ENCODE peak calls at places on chromosome 14, in six cellular contexts. D, K, H, B, L and X are unnamed samples.
A peak's percentile ranks its signal among the peaks of the same experiment; 100 is the strongest.

GRCh38 chr14:73567951-73568885 is 795 bp upstream of the ACOT2 start:
- DNase-seq in D (no peak), K (no peak), H (peak; percentile 62), B (no peak), L (no peak), X (no peak)

GRCh38 chr14:63923422-63923752 is 70.6 kb downstream of the SYNE2 start:
- DNase-seq in D (no peak), K (no peak), H (no peak), B (no peak), L (no peak), X (no peak)

GRCh38 chr14:45891417-45892080 is 638.5 kb upstream of the MIS18BP1 start:
- DNase-seq in D (no peak), K (no peak), H (peak; percentile 87), B (no peak), L (peak; percentile 36), X (peak; percentile 41)

GRCh38 chr14:76264384-76264783 is 111.6 kb upstream of the ESRRB start:
- DNase-seq in D (no peak), K (no peak), H (no peak), B (no peak), L (no peak), X (no peak)

GRCh38 chr14:61561144-61561543 is 134.2 kb upstream of the HIF1A start:
- DNase-seq in D (peak; percentile 67), K (no peak), H (peak; percentile 93), B (no peak), L (no peak), X (no peak)

GRCh38 chr14:77018785-77019184 is 9.7 kb downstream of the IRF2BPL start:
- DNase-seq in D (no peak), K (no peak), H (no peak), B (no peak), L (no peak), X (no peak)

GRCh38 chr14:61628192-61628591 is 67.1 kb upstream of the HIF1A start:
- DNase-seq in D (no peak), K (no peak), H (no peak), B (no peak), L (no peak), X (no peak)

GRCh38 chr14:105049753-105050550 is 15.3 kb downstream of the GPR132 start:
- DNase-seq in D (no peak), K (no peak), H (no peak), B (no peak), L (no peak), X (no peak)

GRCh38 chr14:88535149-88535548 is 19.7 kb downstream of the PTPN21 start:
- DNase-seq in D (no peak), K (no peak), H (no peak), B (no peak), L (no peak), X (no peak)

GRCh38 chr14:96097752-96098151 is 58.6 kb downstream of the C14orf132 start:
- DNase-seq in D (no peak), K (no peak), H (no peak), B (no peak), L (no peak), X (no peak)

GRCh38 chr14:20494935-20495766 is 10.2 kb upstream of the RNASE10 start:
- DNase-seq in D (no peak), K (no peak), H (peak; percentile 93), B (no peak), L (no peak), X (no peak)
- H3K27ac ChIP-seq in D (no peak overlapping the region), K (no peak overlapping the region), H (peak overlapping the region; percentile 78), B (no peak overlapping the region), L (no peak overlapping the region), X (no peak overlapping the region)

GRCh38 chr14:89550761-89551283 is 133.8 kb upstream of the FOXN3 start:
- DNase-seq in D (no peak), K (no peak), H (no peak), B (no peak), L (no peak), X (peak; percentile 46)

GRCh38 chr14:89551955-89552354 is 134.9 kb upstream of the FOXN3 start:
- DNase-seq in D (no peak), K (no peak), H (no peak), B (no peak), L (no peak), X (no peak)

GRCh38 chr14:89551432-89551831 is 134.4 kb upstream of the FOXN3 start:
- DNase-seq in D (no peak), K (no peak), H (no peak), B (no peak), L (no peak), X (peak; percentile 26)

GRCh38 chr14:89544636-89545301 is 127.7 kb upstream of the FOXN3 start:
- DNase-seq in D (peak; percentile 43), K (no peak), H (no peak), B (no peak), L (no peak), X (no peak)

GRCh38 chr14:89549381-89550102 is 132.5 kb upstream of the FOXN3 start:
- DNase-seq in D (no peak), K (no peak), H (no peak), B (no peak), L (no peak), X (no peak)
- H3K27ac ChIP-seq in D (no peak overlapping the region), K (no peak overlapping the region), H (no peak overlapping the region), B (no peak overlapping the region), L (no peak overlapping the region), X (no peak overlapping the region)

GRCh38 chr14:52313903-52314481 is at the start of gene PTGER2:
- DNase-seq in D (peak; percentile 88), K (peak; percentile 89), H (peak; percentile 91), B (peak; percentile 93), L (peak; percentile 93), X (peak; percentile 94)
- H3K27ac ChIP-seq in D (peak within 1 kb of the TSS; percentile 6), K (no peak within 1 kb of the TSS), H (no peak within 1 kb of the TSS), B (no peak within 1 kb of the TSS), L (peak within 1 kb of the TSS; percentile 89), X (peak within 1 kb of the TSS; percentile 84)

GRCh38 chr14:32428875-32429274 is 99.8 kb downstream of the AKAP6 start:
- DNase-seq in D (no peak), K (no peak), H (no peak), B (no peak), L (no peak), X (no peak)
- H3K27ac ChIP-seq in D (no peak overlapping the region), K (no peak overlapping the region), H (no peak overlapping the region), B (no peak overlapping the region), L (peak overlapping the region; percentile 26), X (no peak overlapping the region)

GRCh38 chr14:75200451-75200850 is 24.0 kb upstream of the TMED10 start:
- DNase-seq in D (no peak), K (no peak), H (peak; percentile 95), B (no peak), L (peak; percentile 87), X (no peak)
- H3K27ac ChIP-seq in D (no peak overlapping the region), K (no peak overlapping the region), H (peak overlapping the region; percentile 59), B (no peak overlapping the region), L (peak overlapping the region; percentile 83), X (no peak overlapping the region)

GRCh38 chr14:75053396-75054289 is 2.4 kb upstream of the MLH3 start:
- DNase-seq in D (no peak), K (no peak), H (no peak), B (no peak), L (no peak), X (no peak)

GRCh38 chr14:75050852-75051555 is at the start of gene MLH3:
- DNase-seq in D (peak; percentile 38), K (peak; percentile 93), H (peak; percentile 90), B (peak; percentile 89), L (peak; percentile 81), X (peak; percentile 88)

GRCh38 chr14:75049731-75050201 is 1.5 kb downstream of the MLH3 start:
- DNase-seq in D (no peak), K (no peak), H (no peak), B (no peak), L (no peak), X (no peak)

GRCh38 chr14:75049136-75049535 is 2.1 kb downstream of the MLH3 start:
- DNase-seq in D (no peak), K (no peak), H (no peak), B (no peak), L (no peak), X (no peak)

DNA sequence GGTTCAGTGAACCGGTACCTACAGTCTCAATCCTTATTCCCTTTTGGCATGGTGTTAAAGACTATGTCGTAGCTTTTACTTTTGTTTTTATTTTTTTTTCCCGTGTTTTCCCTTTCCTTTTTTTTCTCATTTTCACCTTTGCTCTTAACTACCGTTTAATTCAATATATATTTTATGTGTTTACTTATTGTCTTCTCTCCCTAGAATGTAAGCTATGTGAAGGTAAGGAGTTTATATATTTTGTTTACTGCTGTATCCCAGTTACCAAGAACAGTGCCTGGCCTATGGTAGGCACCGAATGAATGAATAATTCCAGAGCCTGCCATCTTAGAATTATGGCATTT is 261 bp upstream of the MLH3 start:
- DNase-seq in D (no peak), K (no peak), H (no peak), B (no peak), L (no peak), X (no peak)
- H3K27ac ChIP-seq in D (no peak overlapping the region), K (peak overlapping the region; percentile 89), H (no peak overlapping the region), B (no peak overlapping the region), L (peak overlapping the region; percentile 94), X (peak overlapping the region; percentile 94)